ENCODE peak calls at places on chromosomes 6 and 20, in four cellular contexts. X is IMR-90, O is neuronal stem cell, L is H1. B is an unnamed sample. For H3K36me3, the result is how much of the 10 kb centered on the place peaks cover.

GRCh38 chr6:144497650-144498049 is 212.5 kb downstream of the UTRN start:
- DNase-seq in X (peak), O (no peak), L (no peak), B (no peak)

GRCh38 chr20:32534661-32535240 is 50.4 kb downstream of the NOL4L start:
- DNase-seq in O (no peak), L (no peak), X (no peak), B (no peak)

GRCh38 chr6:41548098-41548840 is 2.1 kb downstream of the FOXP4 start:
- DNase-seq in L (no peak), X (no peak), O (no peak), B (no peak)

GRCh38 chr6:53299331-53299835 is 49.4 kb downstream of the ELOVL5 start:
- DNase-seq in O (no peak), X (no peak), L (no peak), B (no peak)

GRCh38 chr6:111122458-111123286 is 35.4 kb downstream of the SLC16A10 start:
- DNase-seq in L (no peak), O (no peak), X (no peak), B (no peak)

GRCh38 chr20:11544029-11544678 is 373.5 kb upstream of the BTBD3 start:
- DNase-seq in X (peak), L (no peak), O (peak), B (peak)

GRCh38 chr20:58179083-58179431 is 49.4 kb downstream of the ANKRD60 start:
- DNase-seq in X (no peak), O (no peak), L (no peak), B (no peak)

GRCh38 chr6:24831771-24832718 is 33.3 kb upstream of the ARMH2 start:
- DNase-seq in O (no peak), X (peak), L (no peak), B (peak)

GRCh38 chr6:40417031-40417430 is 170.1 kb downstream of the LRFN2 start:
- DNase-seq in X (no peak), L (no peak), O (no peak), B (no peak)

GRCh38 chr6:115540077-115540869 is 520.4 kb downstream of the FRK start:
- DNase-seq in X (no peak), O (no peak), L (no peak), B (no peak)

GRCh38 chr6:118709859-118710350 is 58.5 kb upstream of the CEP85L start:
- DNase-seq in L (no peak), O (no peak), X (peak), B (no peak)

GRCh38 chr20:38255389-38255788 is 5.1 kb downstream of the KIAA1755 start:
- DNase-seq in L (no peak), X (peak), O (no peak), B (no peak)

GRCh38 chr6:56226946-56227879 is 20.2 kb downstream of the COL21A1 start:
- DNase-seq in O (no peak), X (peak), L (no peak), B (no peak)

DNA sequence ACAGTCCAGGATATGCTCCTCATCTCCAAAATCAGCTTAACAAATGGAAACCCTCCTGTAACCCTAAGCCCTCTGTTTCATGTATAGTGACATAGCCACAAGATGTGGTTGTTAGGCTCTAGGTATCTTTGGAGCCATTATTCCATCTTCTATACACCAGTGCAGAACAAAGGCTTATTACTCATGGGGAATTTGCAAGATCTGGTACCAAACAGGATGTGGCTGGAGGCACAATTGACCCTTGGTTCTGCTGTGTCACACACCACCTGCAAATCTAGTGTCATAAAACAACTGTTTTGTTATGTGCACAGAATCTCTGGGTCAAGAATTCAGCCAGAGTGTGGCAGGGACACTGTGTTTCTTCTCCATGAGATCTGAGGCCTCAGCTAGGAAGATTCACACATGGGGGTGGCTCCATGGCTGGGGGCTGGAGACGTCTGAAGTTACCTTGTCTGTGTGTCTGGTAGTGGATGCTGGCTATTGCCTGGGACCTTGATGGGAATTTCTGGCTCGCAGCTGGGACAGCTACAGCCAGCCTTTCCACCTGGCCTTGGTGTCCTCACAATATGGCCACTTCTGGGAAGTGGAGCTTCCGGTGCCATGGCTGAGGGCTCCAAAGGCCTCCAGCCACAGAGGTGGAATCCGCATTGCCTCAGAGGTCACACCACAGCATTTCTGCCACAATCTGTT is 369.9 kb downstream of the CDH26 start:
- DNase-seq in X (peak), O (no peak), L (no peak), B (peak)
- H3K9ac ChIP-seq in X (no peak), O (no peak), L (no peak), B (no peak)

GRCh38 chr20:49276201-49276894 is 1.5 kb downstream of the ZNFX1 start:
- DNase-seq in L (no peak), X (peak), O (no peak), B (peak)
- H3K36me3 ChIP-seq in L (under half), X (under half), O (half or more), B (under half)

DNA sequence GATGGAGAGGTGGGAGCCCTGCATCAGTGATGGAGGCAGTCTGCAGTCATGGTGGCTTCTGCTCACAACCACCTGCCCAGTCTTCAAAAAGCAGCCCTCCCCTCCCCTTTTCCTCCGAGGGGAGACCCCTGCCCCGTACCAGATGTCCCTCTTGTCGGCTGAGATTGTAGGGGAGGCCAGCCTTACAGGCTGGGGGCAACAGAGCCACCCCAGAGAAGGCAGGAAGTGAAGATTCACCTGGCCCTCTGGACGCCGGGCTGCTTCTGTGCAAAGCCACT is 4.5 kb downstream of the TNFRSF6B start:
- DNase-seq in L (no peak), X (no peak), O (no peak), B (no peak)
- H2AK5ac ChIP-seq in L (no peak), X (peak), O (no peak), B (no peak)

GRCh38 chr6:30749554-30750378 is 5.4 kb upstream of the IER3 start:
- DNase-seq in X (no peak), O (no peak), L (no peak), B (no peak)

GRCh38 chr6:30752164-30752927 is 8.0 kb upstream of the IER3 start:
- DNase-seq in O (no peak), X (peak), L (no peak), B (peak)

GRCh38 chr6:30750379-30750668 is 6.0 kb upstream of the IER3 start:
- DNase-seq in L (no peak), O (no peak), X (no peak), B (no peak)

GRCh38 chr6:30757261-30757935 is 13.1 kb upstream of the IER3 start:
- DNase-seq in X (no peak), L (no peak), O (no peak), B (no peak)

DNA sequence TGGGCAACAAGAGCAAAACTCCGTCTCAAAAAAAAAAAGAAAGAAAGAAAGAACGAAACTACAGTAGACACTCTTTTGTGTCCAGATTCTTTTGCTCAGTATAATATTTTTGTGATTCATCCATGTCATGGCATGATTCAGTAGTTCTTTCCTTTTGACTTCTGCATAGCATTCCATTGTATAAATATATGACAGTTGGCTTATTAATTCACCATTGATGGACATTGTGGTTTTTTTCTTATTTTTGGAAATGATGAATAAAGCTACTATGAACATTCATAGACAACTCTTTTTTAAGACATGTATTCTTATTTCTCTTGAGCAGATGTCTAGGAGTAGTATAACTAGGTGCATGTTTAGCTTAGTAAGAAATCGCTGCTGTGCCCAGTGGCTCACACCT is 10.3 kb upstream of the IER3 start:
- DNase-seq in L (no peak), O (no peak), X (peak), B (no peak)
- H3K9ac ChIP-seq in L (no peak), O (no peak), X (no peak), B (no peak)

GRCh38 chr6:151422981-151423380 is 28.9 kb downstream of the RMND1 start:
- DNase-seq in O (no peak), L (no peak), X (peak), B (no peak)
- H3K36me3 ChIP-seq in O (half or more), L (half or more), X (under half), B (under half)

GRCh38 chr20:1894471-1894950 is 696 bp upstream of the SIRPA start:
- DNase-seq in O (peak), L (no peak), X (peak), B (peak)

GRCh38 chr20:1890469-1891262 is 4.5 kb upstream of the SIRPA start:
- DNase-seq in X (no peak), O (no peak), L (no peak), B (no peak)

GRCh38 chr20:1893721-1894470 is 1.3 kb upstream of the SIRPA start:
- DNase-seq in O (no peak), X (no peak), L (no peak), B (no peak)

GRCh38 chr20:1891263-1892121 is 3.7 kb upstream of the SIRPA start:
- DNase-seq in X (no peak), L (no peak), O (no peak), B (no peak)

GRCh38 chr20:1892122-1892385 is 3.2 kb upstream of the SIRPA start:
- DNase-seq in O (no peak), X (no peak), L (no peak), B (no peak)
- H2AK5ac ChIP-seq in O (no peak), X (no peak), L (no peak), B (no peak)

GRCh38 chr6:45969883-45970282 is 45.8 kb downstream of the CLIC5 start:
- DNase-seq in X (no peak), L (no peak), O (no peak), B (no peak)
- H3K9ac ChIP-seq in X (no peak), L (no peak), O (no peak), B (no peak)

GRCh38 chr20:62959998-62960436 is 7.5 kb downstream of the SLC17A9 start:
- DNase-seq in O (no peak), L (no peak), X (no peak), B (no peak)
- H3K36me3 ChIP-seq in O (under half), L (under half), X (under half), B (under half)

GRCh38 chr6:106692112-106692822 is 62.9 kb downstream of the QRSL1 start:
- DNase-seq in X (peak), L (peak), O (peak), B (no peak)
- H2AK5ac ChIP-seq in X (no peak), L (no peak), O (no peak), B (no peak)

DNA sequence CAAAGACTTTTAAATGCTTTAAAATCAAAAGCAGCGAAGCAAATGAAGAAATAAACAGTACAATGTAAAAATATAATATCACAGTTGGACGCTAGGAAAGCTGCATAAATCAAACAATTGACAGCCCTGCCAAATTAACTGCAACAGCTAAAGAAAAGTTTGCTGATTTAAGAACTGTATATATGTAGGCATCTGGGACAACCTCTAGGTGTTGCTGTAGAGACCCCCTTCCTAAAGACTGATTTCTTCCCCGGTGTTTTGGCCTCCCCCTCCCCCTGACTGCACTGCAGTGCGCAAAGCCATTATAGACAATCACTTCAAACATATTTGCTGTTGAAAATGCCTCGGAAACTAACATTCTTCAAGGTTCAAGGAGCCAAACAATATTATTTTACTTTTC is 1.1 kb downstream of the ELOVL4 start:
- DNase-seq in O (peak), X (peak), L (no peak), B (no peak)
- H3K9ac ChIP-seq in O (no peak), X (peak), L (peak), B (no peak)